ENCODE peak calls at places on chromosomes 4 and X, in four cellular contexts. U is breast epithelium, Z is Caco-2, C is ovary. E is an unnamed sample.

GRCh38 chr4:38943355-38943754 is 75.7 kb downstream of the FAM114A1 start:
- DNase-seq in U (no peak), Z (no peak), C (peak; percentile 83), E (no peak)

GRCh38 chr4:110296892-110297291 is 98.5 kb upstream of the ELOVL6 start:
- DNase-seq in C (no peak), U (no peak), Z (no peak), E (no peak)

GRCh38 chrX:109856974-109857373 is 123.9 kb upstream of the ACSL4 start:
- DNase-seq in Z (no peak), U (no peak), C (no peak), E (peak; percentile 11)

GRCh38 chrX:31099536-31100090 is 27.8 kb upstream of the FTHL17 start:
- DNase-seq in Z (no peak), C (no peak), U (no peak), E (no peak)

GRCh38 chr4:13344216-13344615 is 139.9 kb downstream of the RAB28 start:
- DNase-seq in C (no peak), U (no peak), Z (no peak), E (no peak)

GRCh38 chr4:134470544-134470943 is 269.0 kb upstream of the PABPC4L start:
- DNase-seq in C (no peak), Z (peak; percentile 44), U (no peak), E (no peak)

GRCh38 chr4:20370284-20370683 is 118.6 kb downstream of the SLIT2 start:
- DNase-seq in Z (no peak), C (no peak), U (no peak), E (no peak)

GRCh38 chr4:15718959-15719358 is 16.1 kb downstream of the BST1 start:
- DNase-seq in C (no peak), Z (no peak), U (no peak), E (no peak)

GRCh38 chr4:895596-895995 is 36.5 kb downstream of the GAK start:
- DNase-seq in Z (no peak), C (no peak), U (no peak), E (no peak)
- H3K36me3 ChIP-seq in Z (no peaks in the 10 kb centered on the region), C (no peaks in the 10 kb centered on the region), U (no peaks in the 10 kb centered on the region), E (peaks cover 30% of the 10 kb centered on the region)

DNA sequence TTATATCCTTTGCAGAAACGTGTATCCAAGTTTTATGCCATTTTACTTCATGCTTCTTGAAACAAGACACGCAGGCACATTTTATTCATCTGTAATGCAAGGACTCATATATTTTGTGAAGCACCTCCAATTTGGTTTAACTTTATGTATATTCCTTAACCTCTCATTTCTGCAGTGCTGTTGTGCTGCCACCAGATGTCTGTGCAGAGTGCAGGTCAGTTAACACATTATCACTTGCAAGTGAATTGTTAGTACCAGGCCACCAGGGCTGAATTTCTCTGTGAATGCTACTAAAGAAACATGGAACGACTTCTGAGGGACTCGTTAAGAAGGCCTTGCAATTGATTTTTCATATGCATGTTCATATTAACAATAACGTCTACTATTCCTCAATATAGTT is 770.4 kb downstream of the NLGN4X start:
- DNase-seq in C (no peak), Z (no peak), U (no peak), E (no peak)
- TF ChIP-seq CTCF in C (no peak), Z (no peak), U (no peak), E (no peak)

DNA sequence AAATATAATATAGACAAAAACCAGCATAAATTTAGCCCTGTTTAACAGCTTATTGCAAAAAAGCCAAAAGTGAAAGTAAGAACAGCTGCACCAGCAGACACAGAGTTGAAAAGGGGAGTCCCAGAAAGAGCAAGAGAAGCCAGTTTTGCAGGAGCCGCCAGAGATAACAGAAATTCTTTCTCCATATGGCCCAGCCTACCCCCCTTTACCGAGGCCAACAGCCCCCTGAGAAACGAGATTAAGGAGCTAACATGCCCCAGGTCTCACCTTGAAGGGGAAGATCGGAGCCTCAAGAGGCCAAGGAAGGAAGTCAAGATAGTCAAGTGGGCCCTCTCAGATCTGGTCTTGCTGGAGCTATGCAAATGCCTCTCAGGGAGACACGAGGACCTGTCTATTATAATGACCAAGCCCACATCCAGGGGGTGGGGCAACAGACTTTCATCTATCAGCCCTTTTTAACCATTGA is 4.8 kb downstream of the ACOX3 start:
- DNase-seq in Z (peak; percentile 56), C (no peak), U (no peak), E (no peak)
- H3K4me3 ChIP-seq in Z (no peak overlapping the region), C (peak overlapping the region; percentile 30), U (peak overlapping the region; percentile 40), E (peak overlapping the region; percentile 57)

GRCh38 chr4:143538979-143539669 is 25.6 kb downstream of the SMARCA5 start:
- DNase-seq in C (no peak), U (no peak), Z (no peak), E (no peak)
- H3K36me3 ChIP-seq in C (no peaks in the 10 kb centered on the region), U (peaks cover 8% of the 10 kb centered on the region), Z (no peaks in the 10 kb centered on the region), E (peaks cover 70% of the 10 kb centered on the region)

E was measured in CD8-positive, alpha-beta T cell.